ENCODE peak calls at places on chromosomes 4 and X, in seven cellular contexts. E is mucosa of descending colon, D is astrocyte of the spinal cord, I is WTC11, H is KG1, L is non-pigmented ciliary epithelial cell, X is small intestine. O is an unnamed sample.

GRCh38 chr4:78149737-78150136 is 92.6 kb downstream of the FRAS1 start:
- DNase-seq in D (no peak), E (no peak), H (no peak), I (no peak), L (no peak), X (no peak), O (no peak)

GRCh38 chr4:82811838-82812672 is 13.5 kb upstream of the SCD5 start:
- DNase-seq in I (no peak), L (no peak), X (no peak), D (peak), H (no peak), E (no peak), O (no peak)

GRCh38 chrX:9829308-9830267 is 43.4 kb downstream of the SHROOM2 start:
- DNase-seq in H (no peak), D (peak), I (no peak), E (no peak), L (peak), X (no peak), O (no peak)

GRCh38 chrX:51420610-51421009 is 75.8 kb downstream of the NUDT11 start:
- DNase-seq in E (no peak), I (no peak), X (peak), H (no peak), L (peak), D (peak), O (peak)

GRCh38 chrX:152926279-152926678 is 28.4 kb downstream of the ZNF185 start:
- DNase-seq in E (no peak), X (peak), L (no peak), D (peak), H (peak), I (peak), O (peak)

GRCh38 chrX:30530591-30530990 is 47.0 kb downstream of the TASL start:
- DNase-seq in L (no peak), H (no peak), I (no peak), D (no peak), E (no peak), X (no peak), O (no peak)

GRCh38 chr4:96009720-96010119 is 169.8 kb downstream of the PDHA2 start:
- DNase-seq in L (peak), X (no peak), I (no peak), E (no peak), D (peak), H (no peak), O (no peak)

GRCh38 chrX:118221257-118221656 is 104.6 kb upstream of the KLHL13 start:
- DNase-seq in E (no peak), H (no peak), X (no peak), D (no peak), L (no peak), I (no peak), O (no peak)

GRCh38 chr4:142565771-142566170 is 280.3 kb downstream of the INPP4B start:
- DNase-seq in H (no peak), L (no peak), X (peak), I (no peak), D (no peak), E (no peak), O (no peak)

GRCh38 chr4:145279122-145279960 is 99.0 kb upstream of the OTUD4 start:
- DNase-seq in X (no peak), L (peak), I (no peak), H (no peak), E (no peak), D (peak), O (no peak)

GRCh38 chr4:111854494-111855087 is 290.7 kb upstream of the FAM241A start:
- DNase-seq in L (peak), X (peak), D (peak), E (no peak), H (no peak), I (no peak), O (peak)

O was measured in HepG2.